ENCODE peak calls at places on chromosomes 2 and 18, in eight cellular contexts. H is GM12892, Y is HCT116, M is stomach, P is sigmoid colon, Z is GM23338, B is breast epithelium, O is endothelial cell of umbilical vein. W is an unnamed sample.
A peak's percentile ranks its signal among the peaks of the same experiment; 100 is the strongest.

GRCh38 chr2:14257801-14258507 is 374.6 kb upstream of the LRATD1 start:
- DNase-seq in P (no peak), O (no peak), H (no peak), B (no peak), Y (no peak), M (no peak), Z (no peak), W (no peak)

GRCh38 chr2:220034356-220035121 is 407.1 kb downstream of the SLC4A3 start:
- DNase-seq in B (no peak), P (no peak), H (no peak), O (no peak), Z (no peak), M (no peak), Y (no peak), W (no peak)

GRCh38 chr2:218732761-218733158 is 22.1 kb downstream of the TTLL4 start:
- DNase-seq in P (no peak), H (no peak), Z (no peak), B (no peak), Y (no peak), O (no peak), M (no peak), W (no peak)

GRCh38 chr2:63440612-63441011 is 147.7 kb downstream of the WDPCP start:
- DNase-seq in O (no peak), P (no peak), B (no peak), Z (no peak), H (no peak), M (no peak), Y (no peak), W (no peak)

GRCh38 chr2:172672999-172673726 is 62.5 kb upstream of the RAPGEF4 start:
- DNase-seq in P (no peak), O (peak; percentile 50), Y (no peak), M (peak; percentile 29), B (no peak), Z (no peak), H (no peak), W (no peak)

GRCh38 chr2:15720561-15721307 is 129.1 kb downstream of the DDX1 start:
- DNase-seq in M (no peak), Z (no peak), P (no peak), Y (no peak), O (no peak), H (no peak), B (no peak), W (no peak)

GRCh38 chr2:120722603-120723421 is 12.9 kb upstream of the GLI2 start:
- DNase-seq in Z (no peak), B (no peak), Y (no peak), M (peak; percentile 14), O (peak; percentile 68), P (no peak), H (no peak), W (no peak)

GRCh38 chr2:146544701-146545100 is 1300.1 kb upstream of the ACVR2A start:
- DNase-seq in B (no peak), Z (no peak), Y (no peak), O (no peak), H (no peak), P (no peak), M (no peak), W (no peak)

GRCh38 chr2:75764611-75765010 is 53.9 kb upstream of the GCFC2 start:
- DNase-seq in Y (no peak), M (no peak), O (peak; percentile 34), P (no peak), Z (no peak), H (no peak), B (no peak), W (no peak)

GRCh38 chr2:219713110-219713509 is 85.7 kb downstream of the SLC4A3 start:
- DNase-seq in O (peak; percentile 15), H (no peak), M (no peak), P (no peak), Z (peak; percentile 79), Y (no peak), B (no peak), W (peak; percentile 30)

GRCh38 chr2:140353541-140353940 is 1573.4 kb upstream of the NXPH2 start:
- DNase-seq in Y (no peak), O (no peak), Z (no peak), B (no peak), P (no peak), M (no peak), H (no peak), W (no peak)

GRCh38 chr2:62398295-62398855 is 107.6 kb downstream of the TMEM17 start:
- DNase-seq in Y (no peak), Z (no peak), H (no peak), P (no peak), B (no peak), O (peak; percentile 43), M (no peak), W (no peak)

GRCh38 chr2:65397122-65397521 is 35.3 kb downstream of the SPRED2 start:
- DNase-seq in O (no peak), Z (no peak), Y (no peak), H (no peak), B (no peak), P (no peak), M (no peak), W (no peak)

GRCh38 chr2:64951306-64951953 is 37.8 kb upstream of the SLC1A4 start:
- DNase-seq in H (no peak), Y (no peak), B (no peak), Z (no peak), O (no peak), M (no peak), P (no peak), W (no peak)

GRCh38 chr2:98479959-98480524 is 35.4 kb downstream of the INPP4A start:
- DNase-seq in M (peak; percentile 77), Z (peak; percentile 30), Y (no peak), P (peak; percentile 84), O (peak; percentile 89), H (no peak), B (no peak), W (no peak)

GRCh38 chr2:174771631-174772491 is 7.6 kb upstream of the CHRNA1 start:
- DNase-seq in Z (peak; percentile 95), B (no peak), Y (peak; percentile 44), M (peak; percentile 69), H (peak; percentile 49), P (peak; percentile 87), O (peak; percentile 71), W (peak; percentile 33)

GRCh38 chr18:44852818-44853217 is 172.1 kb downstream of the SETBP1 start:
- DNase-seq in B (no peak), Y (no peak), O (no peak), P (no peak), H (no peak), Z (no peak), M (no peak), W (no peak)

GRCh38 chr2:177625744-177626655 is 233.4 kb downstream of the AGPS start:
- DNase-seq in O (peak; percentile 29), P (no peak), M (no peak), B (no peak), Z (peak; percentile 22), H (no peak), Y (no peak), W (no peak)

GRCh38 chr2:64201086-64201627 is 56.9 kb upstream of the PELI1 start:
- DNase-seq in B (no peak), Z (no peak), M (no peak), H (no peak), Y (no peak), O (no peak), P (no peak), W (no peak)

GRCh38 chr2:171814883-171815282 is 79.2 kb downstream of the SLC25A12 start:
- DNase-seq in Y (no peak), H (no peak), B (no peak), Z (no peak), P (no peak), O (no peak), M (no peak), W (no peak)

GRCh38 chr2:9984861-9985480 is 33.5 kb downstream of the GRHL1 start:
- DNase-seq in H (no peak), P (no peak), Y (no peak), O (no peak), M (no peak), B (no peak), Z (no peak), W (no peak)

GRCh38 chr2:68193774-68194372 is 36.2 kb downstream of the PNO1 start:
- DNase-seq in Z (no peak), P (no peak), B (no peak), M (no peak), Y (no peak), O (peak; percentile 46), H (no peak), W (no peak)

GRCh38 chr2:46306988-46307655 is 9.9 kb downstream of the EPAS1 start:
- DNase-seq in O (no peak), H (no peak), B (no peak), M (no peak), Y (no peak), Z (no peak), P (no peak), W (no peak)
- TF ChIP-seq POLR2AphosphoS5 in O (no peak), H (no peak), B (no peak), M (no peak), Y (no peak), Z (no peak), P (no peak), W (no peak)

DNA sequence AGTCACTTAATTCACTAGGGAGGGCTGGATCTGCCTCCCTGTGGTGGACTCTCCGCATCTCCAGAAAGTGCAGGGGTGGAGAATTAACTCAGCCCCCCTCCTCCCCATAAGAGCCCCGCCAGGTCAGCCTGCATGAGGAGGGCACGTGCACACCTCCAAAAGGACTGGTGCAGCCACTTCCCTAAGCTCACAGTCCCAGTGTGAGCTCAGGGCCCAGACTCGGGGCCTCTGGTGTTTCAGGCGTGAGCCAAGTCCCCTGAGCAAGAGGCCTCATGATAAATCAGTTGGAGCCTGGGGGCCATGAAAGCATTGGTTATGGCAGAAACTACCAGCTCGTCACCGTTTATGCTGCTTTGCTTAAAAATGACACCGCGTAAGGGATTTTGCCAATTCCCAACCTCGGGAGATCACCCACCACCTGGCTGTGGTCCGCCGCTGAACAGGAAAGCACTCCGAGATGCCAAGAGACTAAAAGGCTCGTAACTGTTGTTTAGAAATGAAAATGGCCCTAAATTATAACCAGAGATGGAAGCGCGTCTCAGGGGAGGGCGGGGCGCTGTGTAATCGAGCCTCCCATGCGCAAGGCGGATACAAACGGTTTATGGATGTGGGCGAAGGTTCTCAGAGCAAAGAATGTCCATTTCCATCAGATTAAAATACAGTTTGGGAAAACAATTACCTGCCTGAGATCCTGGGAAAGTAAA is 141.6 kb downstream of the BCL2 start:
- DNase-seq in B (peak; percentile 63), O (no peak), Z (no peak), H (no peak), M (no peak), Y (no peak), P (peak; percentile 89), W (no peak)
- TF ChIP-seq POLR2AphosphoS5 in B (peak; percentile 24), O (no peak), Z (no peak), H (no peak), M (no peak), Y (no peak), P (peak; percentile 24), W (no peak)

DNA sequence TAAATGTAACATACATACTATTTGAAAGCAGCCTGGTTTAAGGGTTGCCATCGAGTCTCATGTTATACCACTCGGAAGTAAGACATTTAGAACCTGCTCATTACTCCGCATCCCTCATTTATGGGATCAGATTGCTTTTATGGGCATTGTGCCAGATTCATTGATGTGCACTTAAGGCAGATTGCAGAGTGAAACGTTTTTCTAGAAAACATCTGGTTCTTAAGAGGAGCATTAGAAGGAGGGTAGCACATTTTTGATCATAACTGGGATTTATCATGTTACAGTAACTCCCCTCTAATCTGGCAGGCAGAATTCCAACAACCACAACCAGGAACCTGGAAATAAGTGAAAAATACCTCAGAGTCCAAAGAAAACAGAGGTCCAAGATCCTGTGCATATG is 74.2 kb upstream of the GALNT3 start:
- DNase-seq in H (no peak), Z (no peak), P (no peak), B (no peak), O (peak; percentile 14), M (no peak), Y (no peak), W (no peak)
- TF ChIP-seq POLR2AphosphoS5 in H (no peak), Z (no peak), P (no peak), B (no peak), O (no peak), M (no peak), Y (no peak), W (no peak)

GRCh38 chr2:131050896-131051295 is 42.4 kb downstream of the FAM168B start:
- DNase-seq in Z (no peak), B (no peak), P (no peak), M (no peak), O (no peak), H (no peak), Y (no peak), W (no peak)
- TF ChIP-seq POLR2AphosphoS5 in Z (no peak), B (no peak), P (no peak), M (no peak), O (no peak), H (no peak), Y (no peak), W (no peak)

W was measured in HL-60.